ENCODE peak calls at places on chromosomes 4 and X, in seven cellular contexts. A is activated CD4-positive, alpha-beta T cell treated with anti-CD3 and anti-CD28 coated beads, Interleukin-2, amount 50 U/mL, for 4 hours; W is kidney tubule cell; V is EH; L is effector memory CD8-positive, alpha-beta T cell; N is left ventricle myocardium inferior; X is cardiac muscle cell. M is an unnamed sample.

GRCh38 chr4:119627267-119628190 is 1.1 kb downstream of the PDE5A start:
- DNase-seq in A (peak), W (peak), V (peak), L (peak), N (peak), X (peak), M (peak)

GRCh38 chrX:150762258-150762867 is 69.2 kb downstream of the MTMR1 start:
- DNase-seq in A (no peak), W (no peak), V (no peak), L (no peak), N (no peak), X (no peak), M (no peak)

GRCh38 chr4:169802871-169803270 is 45.1 kb upstream of the HPF1 start:
- DNase-seq in A (no peak), W (no peak), V (no peak), L (no peak), N (no peak), X (no peak), M (no peak)

GRCh38 chr4:7192252-7193039 is at the start of gene SORCS2:
- DNase-seq in A (peak), W (peak), V (peak), L (peak), N (peak), X (peak), M (peak)

GRCh38 chr4:88333741-88334405 is 44.8 kb upstream of the HERC6 start:
- DNase-seq in A (no peak), W (no peak), V (peak), L (no peak), N (no peak), X (peak), M (no peak)

GRCh38 chr4:87718221-87718620 is 68.1 kb downstream of the DMP1 start:
- DNase-seq in A (no peak), W (no peak), V (no peak), L (no peak), N (peak), X (no peak), M (no peak)

GRCh38 chr4:127965062-127965802 is at the start of the genes ABHD18 and MFSD8:
- DNase-seq in A (peak), W (peak), V (peak), L (peak), N (peak), X (peak), M (peak)

GRCh38 chr4:1360423-1361283 is 13.6 kb downstream of the UVSSA start:
- DNase-seq in A (no peak), W (no peak), V (peak), L (no peak), N (no peak), X (peak), M (no peak)

GRCh38 chrX:44343412-44343942 is at the start of gene EFHC2:
- DNase-seq in A (peak), W (peak), V (no peak), L (peak), N (peak), X (peak), M (no peak)

GRCh38 chr4:4859010-4859798 is at the start of gene MSX1:
- DNase-seq in A (no peak), W (peak), V (peak), L (no peak), N (peak), X (peak), M (peak)

GRCh38 chrX:140525448-140525847 is 20.6 kb upstream of the SOX3 start:
- DNase-seq in A (no peak), W (peak), V (peak), L (no peak), N (no peak), X (peak), M (no peak)

GRCh38 chrX:129161108-129161507 is 362.2 kb downstream of the SMARCA1 start:
- DNase-seq in A (no peak), W (no peak), V (no peak), L (no peak), N (no peak), X (no peak), M (no peak)

GRCh38 chr4:1019726-1020470 is 8.5 kb downstream of the FGFRL1 start:
- DNase-seq in A (no peak), W (no peak), V (no peak), L (no peak), N (no peak), X (no peak), M (no peak)

GRCh38 chrX:34716322-34716721 is 59.2 kb upstream of the TMEM47 start:
- DNase-seq in A (no peak), W (no peak), V (no peak), L (no peak), N (no peak), X (no peak), M (no peak)

GRCh38 chr4:119861731-119862130 is 204.9 kb downstream of the MAD2L1 start:
- DNase-seq in A (no peak), W (peak), V (no peak), L (no peak), N (no peak), X (no peak), M (no peak)

GRCh38 chr4:118270492-118270891 is 82.3 kb downstream of the PRSS12 start:
- DNase-seq in A (no peak), W (peak), V (peak), L (no peak), N (no peak), X (peak), M (peak)

GRCh38 chr4:1414831-1415680 is 8.8 kb upstream of the NKX1-1 start:
- DNase-seq in A (no peak), W (no peak), V (no peak), L (no peak), N (no peak), X (no peak), M (no peak)

GRCh38 chrX:136767104-136767941 is 13.4 kb downstream of the ARHGEF6 start:
- DNase-seq in A (peak), W (peak), V (peak), L (peak), N (peak), X (peak), M (no peak)

GRCh38 chr4:183532823-183533222 is 28.0 kb downstream of the ING2 start:
- DNase-seq in A (no peak), W (peak), V (peak), L (no peak), N (no peak), X (peak), M (no peak)

GRCh38 chrX:150688911-150689451 is 4.2 kb upstream of the MTMR1 start:
- DNase-seq in A (no peak), W (peak), V (peak), L (no peak), N (no peak), X (peak), M (no peak)

GRCh38 chr4:55733874-55734437 is 85.6 kb upstream of the EXOC1L start:
- DNase-seq in A (no peak), W (peak), V (peak), L (no peak), N (peak), X (peak), M (peak)

GRCh38 chrX:15413101-15413500 is 28.9 kb upstream of the VEGFD start:
- DNase-seq in A (no peak), W (no peak), V (no peak), L (no peak), N (no peak), X (no peak), M (no peak)

GRCh38 chr4:109434007-109434792 is 585 bp downstream of the SEC24B start:
- DNase-seq in A (peak), W (peak), V (peak), L (peak), N (peak), X (peak), M (no peak)

GRCh38 chr4:169133932-169134331 is 123.9 kb upstream of the CBR4 start:
- DNase-seq in A (no peak), W (no peak), V (no peak), L (no peak), N (no peak), X (no peak), M (no peak)

GRCh38 chr4:137363496-137363895 is 168.8 kb downstream of the PCDH18 start:
- DNase-seq in A (no peak), W (no peak), V (peak), L (no peak), N (no peak), X (peak), M (no peak)

GRCh38 chr4:112222219-112222955 is 9.2 kb upstream of the AP1AR start:
- DNase-seq in A (no peak), W (no peak), V (no peak), L (no peak), N (no peak), X (no peak), M (no peak)

GRCh38 chr4:83252782-83253405 is 31.7 kb downstream of the COQ2 start:
- DNase-seq in A (peak), W (peak), V (peak), L (peak), N (no peak), X (peak), M (peak)

GRCh38 chr4:23006756-23007155 is 314.0 kb downstream of the GBA3 start:
- DNase-seq in A (no peak), W (peak), V (peak), L (no peak), N (no peak), X (no peak), M (no peak)

GRCh38 chr4:112325522-112325921 is 28.4 kb downstream of the ALPK1 start:
- DNase-seq in A (no peak), W (no peak), V (no peak), L (no peak), N (no peak), X (no peak), M (no peak)

GRCh38 chr4:48779095-48779997 is 733 bp downstream of the FRYL start:
- DNase-seq in A (peak), W (peak), V (peak), L (peak), N (peak), X (peak), M (no peak)